ENCODE peak calls at places on chromosomes 3 and 15, in five cellular contexts. H is stimulated activated CD4-positive, alpha-beta T cell treated with anti-CD3 and anti-CD28 coated beads, TNF-alpha, amount 100 ng/mL, for 24 hours; M is amniotic stem cell; D is uterus; W is mesothelial cell of epicardium. V is an unnamed sample.

GRCh38 chr15:66925721-66926120 is 139.7 kb upstream of the SMAD3 start:
- DNase-seq in H (no peak), M (no peak), D (no peak), W (no peak), V (no peak)

GRCh38 chr3:108333951-108334350 is 37.6 kb downstream of the HHLA2 start:
- DNase-seq in H (no peak), M (no peak), D (no peak), W (no peak), V (no peak)

GRCh38 chr15:40082195-40082868 is 26.3 kb downstream of the BMF start:
- DNase-seq in H (no peak), M (no peak), D (no peak), W (no peak), V (no peak)

GRCh38 chr3:48478631-48479555 is 25.1 kb downstream of the SHISA5 start:
- DNase-seq in H (no peak), M (no peak), D (no peak), W (no peak), V (no peak)

GRCh38 chr3:55416381-55416821 is 70.7 kb downstream of the WNT5A start:
- DNase-seq in H (no peak), M (peak; percentile 61), D (no peak), W (no peak), V (no peak)

GRCh38 chr3:152073267-152073666 is 195.5 kb upstream of the MBNL1 start:
- DNase-seq in H (no peak), M (no peak), D (no peak), W (no peak), V (no peak)

GRCh38 chr3:197356275-197356674 is 57.9 kb upstream of the DLG1 start:
- DNase-seq in H (no peak), M (no peak), D (no peak), W (no peak), V (no peak)

GRCh38 chr3:47096955-47097354 is 67.0 kb downstream of the SETD2 start:
- DNase-seq in H (no peak), M (no peak), D (no peak), W (no peak), V (no peak)

GRCh38 chr3:123422457-123422856 is 26.4 kb downstream of the ADCY5 start:
- DNase-seq in H (no peak), M (no peak), D (no peak), W (no peak), V (no peak)

GRCh38 chr3:151974067-151974466 is 100.6 kb downstream of the SUCNR1 start:
- DNase-seq in H (no peak), M (no peak), D (no peak), W (no peak), V (no peak)

GRCh38 chr3:65953881-65954733 is 84.6 kb downstream of the MAGI1 start:
- DNase-seq in H (no peak), M (no peak), D (no peak), W (no peak), V (peak; percentile 46)

GRCh38 chr15:79769081-79769481 is 127.7 kb downstream of the MTHFS start:
- DNase-seq in H (no peak), M (no peak), D (no peak), W (no peak), V (no peak)

GRCh38 chr15:97081666-97082226 is 751.2 kb downstream of the NR2F2 start:
- DNase-seq in H (no peak), M (no peak), D (no peak), W (no peak), V (no peak)

GRCh38 chr3:112122870-112123269 is 10.2 kb downstream of the GCSAM start:
- DNase-seq in H (no peak), M (no peak), D (no peak), W (no peak), V (no peak)

GRCh38 chr3:188531210-188531609 is 377.3 kb downstream of the LPP start:
- DNase-seq in H (no peak), M (no peak), D (no peak), W (no peak), V (no peak)

GRCh38 chr15:55218068-55218467 is 21.3 kb upstream of the RSL24D1 start:
- DNase-seq in H (no peak), M (no peak), D (no peak), W (no peak), V (no peak)

GRCh38 chr3:100128565-100128964 is 14.3 kb upstream of the FILIP1L start:
- DNase-seq in H (no peak), M (no peak), D (no peak), W (no peak), V (no peak)

GRCh38 chr3:58011580-58011979 is 3.4 kb downstream of the FLNB start:
- DNase-seq in H (no peak), M (no peak), D (no peak), W (no peak), V (no peak)

GRCh38 chr15:80562846-80563245 is 132.3 kb upstream of the ABHD17C start:
- DNase-seq in H (no peak), M (no peak), D (no peak), W (no peak), V (no peak)

GRCh38 chr3:197445886-197446631 is 109.7 kb downstream of the BDH1 start:
- DNase-seq in H (no peak), M (no peak), D (no peak), W (no peak), V (no peak)

GRCh38 chr15:78047631-78048409 is 29.7 kb downstream of the TBC1D2B start:
- DNase-seq in H (no peak), M (no peak), D (peak; percentile 51), W (no peak), V (no peak)

GRCh38 chr3:153277029-153277428 is 115.0 kb downstream of the RAP2B start:
- DNase-seq in H (no peak), M (no peak), D (no peak), W (no peak), V (no peak)

GRCh38 chr3:73498764-73499622 is 125.7 kb downstream of the PDZRN3 start:
- DNase-seq in H (no peak), M (no peak), D (no peak), W (no peak), V (no peak)

GRCh38 chr15:48062476-48062875 is 58.3 kb upstream of the SLC24A5 start:
- DNase-seq in H (no peak), M (no peak), D (no peak), W (no peak), V (no peak)

GRCh38 chr3:196149375-196149774 is 61.8 kb downstream of the ZDHHC19 start:
- DNase-seq in H (no peak), M (no peak), D (no peak), W (no peak), V (no peak)

GRCh38 chr15:64024172-64025050 is 21.9 kb downstream of the DAPK2 start:
- DNase-seq in H (no peak), M (no peak), D (no peak), W (no peak), V (no peak)

GRCh38 chr3:175356899-175357324 is 497.8 kb downstream of the NAALADL2 start:
- DNase-seq in H (no peak), M (no peak), D (no peak), W (no peak), V (no peak)

GRCh38 chr15:75830910-75831805 is 12.1 kb upstream of the UBE2Q2 start:
- DNase-seq in H (no peak), M (no peak), D (no peak), W (no peak), V (no peak)

V was measured in ovary.